ENCODE peak calls at places on chromosomes 2 and 18, in nine cellular contexts. T is ACHN; J is cardiac fibroblast; U is natural killer cell; V is HEK293T; Y is non-pigmented ciliary epithelial cell; N is hippocampal formation; B is NCI-H2029; Z is stimulated activated CD4-positive, alpha-beta T cell treated with anti-CD3 and anti-CD28 coated beads, Interleukin-15, amount 100 ng/mL, for 1 hour. H is an unnamed sample.

GRCh38 chr18:49435170-49435569 is 25.3 kb downstream of the DYM start:
- DNase-seq in Z (no peak), B (no peak), V (no peak), J (no peak), N (no peak), Y (no peak), T (no peak), U (no peak), H (no peak)

GRCh38 chr2:118705032-118705431 is 142.4 kb downstream of the EN1 start:
- DNase-seq in J (peak; percentile 84), N (no peak), Z (no peak), B (no peak), V (no peak), Y (peak; percentile 14), T (no peak), U (no peak), H (no peak)

GRCh38 chr2:9390151-9390850 is 33.0 kb downstream of the ITGB1BP1 start:
- DNase-seq in V (no peak), U (no peak), N (no peak), B (no peak), J (no peak), Y (no peak), T (no peak), Z (no peak), H (no peak)

GRCh38 chr2:28654286-28654980 is 97.2 kb upstream of the PPP1CB start:
- DNase-seq in U (no peak), Z (no peak), V (no peak), J (no peak), Y (no peak), B (no peak), N (no peak), T (no peak), H (no peak)

GRCh38 chr2:213932-214693 is 49.7 kb downstream of the SH3YL1 start:
- DNase-seq in T (no peak), N (no peak), Z (no peak), B (peak; percentile 1), U (no peak), V (no peak), J (no peak), Y (no peak), H (no peak)

GRCh38 chr2:138356178-138356577 is 145.4 kb upstream of the SPOPL start:
- DNase-seq in N (no peak), Y (no peak), T (no peak), B (no peak), V (no peak), U (no peak), J (peak; percentile 74), Z (no peak), H (no peak)

GRCh38 chr2:21438949-21439348 is 315.2 kb downstream of the TDRD15 start:
- DNase-seq in Y (peak; percentile 65), U (no peak), V (no peak), Z (no peak), N (no peak), B (no peak), J (peak; percentile 63), T (peak; percentile 70), H (no peak)

GRCh38 chr2:207219716-207220414 is 54.1 kb upstream of the KLF7 start:
- DNase-seq in N (no peak), T (no peak), J (peak; percentile 56), B (no peak), U (no peak), V (no peak), Z (no peak), Y (no peak), H (no peak)

GRCh38 chr2:20443276-20443920 is 3.5 kb upstream of the RHOB start:
- DNase-seq in J (peak; percentile 79), Z (no peak), N (peak; percentile 62), T (peak; percentile 92), V (no peak), B (no peak), Y (no peak), U (no peak), H (no peak)

GRCh38 chr2:26614205-26615128 is 26.7 kb downstream of the CIB4 start:
- DNase-seq in U (no peak), Z (no peak), Y (no peak), B (no peak), J (no peak), N (no peak), T (no peak), V (no peak), H (no peak)

GRCh38 chr2:45373534-45373933 is 237.5 kb downstream of the SRBD1 start:
- DNase-seq in Z (no peak), B (no peak), V (no peak), N (no peak), U (no peak), T (no peak), J (no peak), Y (no peak), H (no peak)

GRCh38 chr2:24495451-24495850 is 4.4 kb downstream of the NCOA1 start:
- DNase-seq in T (no peak), B (no peak), J (no peak), N (no peak), V (no peak), Z (no peak), U (no peak), Y (no peak), H (no peak)

GRCh38 chr18:43279015-43279758 is 1.9 kb upstream of the SYT4 start:
- DNase-seq in V (peak; percentile 25), J (peak; percentile 29), Y (no peak), U (no peak), T (peak; percentile 15), B (peak; percentile 90), N (peak; percentile 81), Z (no peak), H (no peak)

GRCh38 chr18:5444847-5445246 is 99.0 kb downstream of the EPB41L3 start:
- DNase-seq in Y (no peak), Z (no peak), B (no peak), N (no peak), J (no peak), V (no peak), T (no peak), U (no peak), H (no peak)

GRCh38 chr18:8996771-8997432 is 105.6 kb upstream of the NDUFV2 start:
- DNase-seq in Y (no peak), N (no peak), U (no peak), T (no peak), V (no peak), Z (no peak), B (no peak), J (peak; percentile 32), H (no peak)

GRCh38 chr18:34639662-34640061 is 70.4 kb upstream of the DTNA start:
- DNase-seq in U (no peak), J (no peak), T (no peak), Y (no peak), Z (no peak), N (no peak), B (no peak), V (no peak), H (no peak)

GRCh38 chr2:156147594-156148330 is 184.8 kb downstream of the NR4A2 start:
- DNase-seq in V (no peak), Z (no peak), T (no peak), U (no peak), Y (peak; percentile 4), B (no peak), N (no peak), J (no peak), H (no peak)

GRCh38 chr2:238670341-238670681 is 177.6 kb upstream of the TWIST2 start:
- DNase-seq in U (no peak), Z (no peak), N (no peak), J (no peak), V (no peak), T (no peak), B (no peak), Y (no peak), H (no peak)

GRCh38 chr2:149399934-149400615 is 69.7 kb downstream of the LYPD6 start:
- DNase-seq in Z (no peak), T (no peak), N (no peak), J (no peak), Y (no peak), U (no peak), B (peak; percentile 73), V (no peak), H (no peak)

GRCh38 chr2:73156539-73157124 is 43.9 kb upstream of the RAB11FIP5 start:
- DNase-seq in U (no peak), Y (no peak), Z (no peak), T (peak; percentile 64), J (peak; percentile 69), N (peak; percentile 32), B (no peak), V (peak; percentile 76), H (no peak)

GRCh38 chr2:223247136-223247535 is 195.1 kb downstream of the KCNE4 start:
- DNase-seq in Y (no peak), J (peak; percentile 70), U (no peak), B (peak; percentile 1), V (no peak), T (peak; percentile 40), N (no peak), Z (no peak), H (no peak)

GRCh38 chr2:45285791-45286390 is 276.6 kb upstream of the SIX2 start:
- DNase-seq in J (peak; percentile 56), V (no peak), T (no peak), U (no peak), Y (no peak), Z (no peak), B (no peak), N (no peak), H (no peak)

H was measured in breast epithelium.